ENCODE peak calls at places on chromosomes 12 and 14, in five cellular contexts. U is GM12865, Y is GM06990, X is BE2C, C is PC-3. H is an unnamed sample.

GRCh38 chr12:70645494-70646317 is 8.5 kb upstream of the PTPRB start:
- DNase-seq in U (no peak), Y (no peak), X (peak; percentile 16), C (peak; percentile 97), H (no peak)

GRCh38 chr14:34749408-34749807 is 35.0 kb upstream of the CFL2 start:
- DNase-seq in U (no peak), Y (no peak), X (no peak), C (no peak), H (no peak)

GRCh38 chr12:130646690-130647089 is 69.4 kb downstream of the RIMBP2 start:
- DNase-seq in U (no peak), Y (no peak), X (no peak), C (no peak), H (no peak)

GRCh38 chr12:131826064-131826928 is 1.9 kb upstream of the MMP17 start:
- DNase-seq in U (no peak), Y (no peak), X (no peak), C (no peak), H (no peak)

GRCh38 chr12:21751517-21751916 is 23.0 kb downstream of the KCNJ8 start:
- DNase-seq in U (no peak), Y (no peak), X (no peak), C (no peak), H (no peak)

GRCh38 chr12:106871477-106871876 is 84.2 kb upstream of the TMEM263 start:
- DNase-seq in U (no peak), Y (no peak), X (no peak), C (peak; percentile 80), H (no peak)

GRCh38 chr12:7128681-7129593 is at the start of gene RBP5:
- DNase-seq in U (no peak), Y (no peak), X (no peak), C (no peak), H (no peak)

GRCh38 chr14:68894802-68895201 is 84.3 kb downstream of the ACTN1 start:
- DNase-seq in U (no peak), Y (no peak), X (no peak), C (no peak), H (no peak)

GRCh38 chr14:68208726-68209125 is 389.1 kb downstream of the RAD51B start:
- DNase-seq in U (peak; percentile 48), Y (no peak), X (no peak), C (no peak), H (no peak)

GRCh38 chr12:31118831-31119530 is 45.3 kb downstream of the DDX11 start:
- DNase-seq in U (peak; percentile 27), Y (no peak), X (no peak), C (no peak), H (peak; percentile 69)

GRCh38 chr14:69300601-69301221 is 40.8 kb downstream of the GALNT16 start:
- DNase-seq in U (no peak), Y (no peak), X (no peak), C (no peak), H (no peak)

GRCh38 chr12:110717037-110717436 is 25.7 kb downstream of the PPP1CC start:
- DNase-seq in U (no peak), Y (no peak), X (no peak), C (no peak), H (no peak)
- TF ChIP-seq CTCF in U (no peak), Y (no peak), X (no peak), C (no peak), H (no peak)

GRCh38 chr12:51342416-51342815 is 4.1 kb downstream of the CELA1 start:
- DNase-seq in U (no peak), Y (no peak), X (no peak), C (no peak), H (no peak)
- TF ChIP-seq CTCF in U (no peak), Y (no peak), X (no peak), C (no peak), H (no peak)

DNA sequence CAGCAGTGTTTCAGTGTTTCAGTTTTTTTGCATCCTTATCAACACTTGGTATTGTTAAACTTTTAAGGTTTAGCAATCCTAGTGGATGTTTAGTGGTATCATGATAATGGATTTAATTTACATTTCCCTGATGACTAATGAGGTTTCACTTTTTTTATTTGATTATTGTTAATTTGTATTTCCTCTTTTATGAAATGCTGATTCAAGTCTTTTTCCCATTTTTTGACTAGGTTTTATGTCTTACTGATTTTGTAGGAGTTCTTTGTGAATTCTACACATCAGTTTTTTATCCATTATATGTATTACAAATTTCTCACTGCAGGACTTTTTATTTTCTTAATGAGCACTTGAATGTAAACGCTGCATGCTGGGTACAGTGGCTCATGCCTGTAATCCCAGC is 23.8 kb downstream of the YLPM1 start:
- DNase-seq in U (no peak), Y (no peak), X (no peak), C (no peak), H (no peak)
- TF ChIP-seq CTCF in U (no peak), Y (no peak), X (no peak), C (no peak), H (no peak)

GRCh38 chr14:77139540-77140342 is 1.9 kb downstream of the ZDHHC22 start:
- DNase-seq in U (peak; percentile 34), Y (peak; percentile 37), X (peak; percentile 79), C (peak; percentile 52), H (peak; percentile 71)
- TF ChIP-seq CTCF in U (peak; percentile 51), Y (peak; percentile 82), X (peak; percentile 74), C (peak; percentile 92), H (peak; percentile 51)

DNA sequence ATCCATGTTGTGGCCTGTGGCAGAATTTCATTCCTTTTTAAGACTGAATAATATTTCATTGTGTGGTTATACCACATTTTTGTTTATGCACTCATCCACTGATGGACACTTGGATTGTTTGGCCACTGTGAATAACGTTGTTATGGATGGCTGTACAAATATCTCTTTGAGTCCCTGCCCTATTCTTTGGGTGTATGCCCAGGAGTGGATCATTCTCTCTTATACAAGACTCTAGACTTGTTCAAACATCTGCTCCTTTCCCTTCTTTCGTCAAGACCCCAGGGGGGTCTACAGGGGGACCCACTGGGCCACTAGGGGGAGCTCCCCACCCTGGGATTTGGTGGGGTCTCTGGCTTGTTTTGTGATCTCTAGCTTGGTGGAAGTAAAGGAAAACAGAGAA is 77.4 kb downstream of the FBXL14 start:
- DNase-seq in U (no peak), Y (no peak), X (peak; percentile 49), C (peak; percentile 90), H (no peak)
- TF ChIP-seq CTCF in U (peak; percentile 58), Y (peak; percentile 85), X (peak; percentile 79), C (peak; percentile 66), H (peak; percentile 60)

GRCh38 chr14:104826197-104826857 is 25.4 kb downstream of the ZBTB42 start:
- DNase-seq in U (peak; percentile 88), Y (peak; percentile 80), X (peak; percentile 93), C (peak; percentile 90), H (peak; percentile 92)
- TF ChIP-seq CTCF in U (peak; percentile 74), Y (peak; percentile 32), X (peak; percentile 45), C (peak; percentile 59), H (peak; percentile 88)

GRCh38 chr12:79174656-79175055 is 310.1 kb downstream of the SYT1 start:
- DNase-seq in U (peak; percentile 35), Y (no peak), X (no peak), C (peak; percentile 70), H (no peak)
- TF ChIP-seq CTCF in U (peak; percentile 24), Y (peak; percentile 27), X (peak; percentile 40), C (peak; percentile 62), H (no peak)

DNA sequence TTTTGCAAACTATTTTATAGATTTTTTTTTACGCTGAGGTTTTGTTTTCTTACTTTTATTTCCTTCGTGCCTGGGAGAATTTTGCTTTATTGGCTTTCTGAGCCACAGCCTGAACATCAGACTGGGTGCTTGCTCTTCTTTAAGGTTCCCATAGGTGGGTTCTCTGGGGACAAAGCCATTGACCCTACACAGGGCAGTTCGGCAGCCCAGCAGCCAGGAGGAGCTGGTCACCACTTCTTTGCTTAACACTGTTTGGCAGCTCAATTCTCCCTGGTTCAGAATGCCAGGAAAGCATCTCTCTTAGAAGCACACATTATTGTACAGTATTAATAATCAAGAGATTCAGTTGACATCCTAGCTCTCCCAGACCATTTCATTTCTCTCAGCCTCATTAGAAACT is 140.8 kb upstream of the NEDD1 start:
- DNase-seq in U (no peak), Y (no peak), X (no peak), C (no peak), H (no peak)
- TF ChIP-seq CTCF in U (no peak), Y (no peak), X (no peak), C (peak; percentile 45), H (no peak)

DNA sequence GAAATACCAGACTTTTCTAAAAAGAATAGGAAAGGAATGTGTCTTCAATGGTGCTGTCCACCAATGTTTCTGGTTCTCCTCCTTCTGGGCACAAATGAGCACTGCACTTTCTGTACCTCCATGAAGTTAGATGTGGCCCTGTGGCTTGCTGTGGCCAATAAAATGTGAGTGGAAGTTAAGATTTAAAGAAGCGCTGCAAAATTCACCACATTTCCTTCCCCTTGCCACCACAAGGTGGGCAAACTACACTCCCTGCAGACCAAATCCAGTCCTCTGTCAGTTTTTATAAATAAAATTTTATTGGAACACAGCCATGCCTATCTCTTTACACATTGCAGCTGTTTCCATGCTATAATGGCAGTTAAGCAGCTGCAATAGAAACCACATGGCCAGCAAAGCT is 141.4 kb upstream of the TMPO start:
- DNase-seq in U (no peak), Y (no peak), X (no peak), C (no peak), H (no peak)
- TF ChIP-seq CTCF in U (peak; percentile 3), Y (peak; percentile 25), X (peak; percentile 27), C (peak; percentile 40), H (peak; percentile 11)

GRCh38 chr14:103282932-103283331 is 51.1 kb upstream of the EIF5 start:
- DNase-seq in U (no peak), Y (no peak), X (no peak), C (no peak), H (no peak)

GRCh38 chr14:103280278-103280917 is 53.6 kb upstream of the EIF5 start:
- DNase-seq in U (no peak), Y (no peak), X (no peak), C (no peak), H (no peak)

GRCh38 chr14:103283916-103284315 is 50.1 kb upstream of the EIF5 start:
- DNase-seq in U (no peak), Y (no peak), X (no peak), C (no peak), H (no peak)

GRCh38 chr14:103279129-103280025 is 54.7 kb upstream of the EIF5 start:
- DNase-seq in U (no peak), Y (no peak), X (no peak), C (no peak), H (no peak)

DNA sequence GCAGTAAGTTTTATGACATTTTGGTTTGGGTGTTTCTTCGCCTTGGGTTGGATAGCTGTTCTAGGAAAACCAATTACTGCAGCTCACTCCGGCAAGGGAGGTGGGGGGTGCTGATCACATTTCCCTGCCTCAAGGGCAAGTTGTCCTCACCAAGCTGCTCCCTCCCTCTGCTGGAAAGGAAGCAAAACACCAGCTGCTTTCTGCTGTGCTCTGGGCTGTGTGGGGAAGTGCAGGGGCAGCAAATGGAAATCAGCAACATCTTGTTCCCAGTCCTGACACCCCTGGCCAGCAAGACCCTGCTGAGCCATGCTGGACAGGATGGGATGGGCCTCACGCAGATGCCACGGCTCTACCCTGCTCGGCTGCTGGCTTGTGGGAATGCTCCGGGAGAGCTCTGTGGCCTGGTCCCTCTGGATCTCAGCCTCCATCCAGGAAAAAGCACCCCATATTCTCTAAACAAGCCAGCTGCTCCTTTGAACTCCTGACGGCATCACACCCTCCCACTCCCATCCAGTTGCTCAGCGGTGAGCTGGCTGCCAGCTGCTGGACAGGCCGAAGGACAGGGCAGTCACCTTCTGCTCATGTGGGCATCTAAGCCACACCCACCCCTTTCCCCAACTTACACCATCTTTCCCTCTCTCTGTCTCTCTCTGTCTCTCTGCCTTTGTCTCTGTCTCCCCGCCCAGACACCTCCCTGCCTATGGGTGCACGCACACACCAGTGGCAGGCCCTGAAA is 52.4 kb upstream of the EIF5 start:
- DNase-seq in U (no peak), Y (no peak), X (peak; percentile 60), C (peak; percentile 63), H (no peak)
- TF ChIP-seq CTCF in U (no peak), Y (no peak), X (peak; percentile 62), C (peak; percentile 54), H (no peak)

H was measured in GM10248.